ENCODE peak calls at places on chromosomes 12 and 14, in five cellular contexts. I, Y, A, X and Q are unnamed samples.

GRCh38 chr12:43858096-43858495 is 22.2 kb downstream of the TMEM117 start:
- DNase-seq in A (no peak), Y (no peak), I (no peak), X (no peak), Q (no peak)

GRCh38 chr12:3152013-3152412 is 74.8 kb downstream of the TSPAN9 start:
- DNase-seq in I (no peak), X (peak), Y (no peak), A (no peak), Q (peak)

GRCh38 chr12:38664661-38665269 is 240.6 kb downstream of the CPNE8 start:
- DNase-seq in I (peak), Y (peak), X (peak), A (peak), Q (peak)

GRCh38 chr12:46494424-46494823 is 121.9 kb upstream of the SLC38A2 start:
- DNase-seq in A (no peak), X (no peak), Y (peak), I (no peak), Q (peak)

GRCh38 chr12:12881495-12881894 is 9.9 kb upstream of the GPRC5A start:
- DNase-seq in X (no peak), Y (peak), I (peak), A (peak), Q (peak)

GRCh38 chr12:118302053-118302452 is 70.7 kb downstream of the TAOK3 start:
- DNase-seq in X (no peak), Y (no peak), A (no peak), I (no peak), Q (no peak)

GRCh38 chr12:116015525-116015924 is 262.0 kb downstream of the MED13L start:
- DNase-seq in A (no peak), Y (peak), X (no peak), I (peak), Q (peak)

GRCh38 chr12:55930771-55931316 is at the start of gene DGKA:
- DNase-seq in X (peak), Y (peak), I (peak), A (peak), Q (peak)

GRCh38 chr14:99441157-99441870 is 39.3 kb downstream of the SETD3 start:
- DNase-seq in Y (peak), X (peak), I (peak), A (no peak), Q (no peak)

GRCh38 chr14:92684801-92685560 is 63.4 kb downstream of the LGMN start:
- DNase-seq in X (peak), Y (no peak), I (no peak), A (no peak), Q (no peak)

GRCh38 chr14:95121911-95122696 is 35.2 kb downstream of the DICER1 start:
- DNase-seq in Y (no peak), A (no peak), X (no peak), I (no peak), Q (peak)

DNA sequence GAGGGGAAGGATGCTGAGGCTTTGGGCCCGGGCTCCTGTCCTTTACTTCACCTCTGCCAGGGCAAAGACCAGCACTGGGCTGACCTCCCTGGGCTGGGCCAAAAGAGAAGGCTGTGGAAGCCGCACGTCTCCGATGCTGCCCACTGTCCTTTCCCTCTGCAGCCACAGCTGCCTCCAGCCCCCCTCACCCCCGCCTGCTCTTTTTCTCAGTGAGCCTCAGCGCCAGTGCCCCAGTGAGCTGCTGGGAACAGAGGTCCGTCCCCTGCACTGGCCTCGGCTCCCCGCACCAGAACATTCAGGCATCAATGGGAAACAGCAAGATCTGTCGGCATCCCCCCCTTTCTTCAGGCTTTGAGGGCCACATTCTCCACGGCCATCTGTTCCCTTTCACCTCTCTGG is 398.1 kb downstream of the ZFP36L1 start:
- DNase-seq in A (no peak), Y (no peak), X (peak), I (no peak), Q (no peak)
- TF ChIP-seq MAX in A (no peak), Y (no peak), X (no peak), I (no peak), Q (no peak)

GRCh38 chr12:121167232-121167820 is 34.6 kb downstream of the P2RX7 start:
- DNase-seq in Y (no peak), A (no peak), I (peak), X (no peak), Q (no peak)

GRCh38 chr12:121162985-121163384 is 30.3 kb downstream of the P2RX7 start:
- DNase-seq in Y (no peak), I (no peak), A (no peak), X (no peak), Q (no peak)

GRCh38 chr12:121165316-121165715 is 32.6 kb downstream of the P2RX7 start:
- DNase-seq in Y (no peak), I (no peak), A (no peak), X (no peak), Q (no peak)

GRCh38 chr12:121167951-121168350 is 35.3 kb downstream of the P2RX7 start:
- DNase-seq in Y (no peak), A (no peak), X (no peak), I (no peak), Q (no peak)

DNA sequence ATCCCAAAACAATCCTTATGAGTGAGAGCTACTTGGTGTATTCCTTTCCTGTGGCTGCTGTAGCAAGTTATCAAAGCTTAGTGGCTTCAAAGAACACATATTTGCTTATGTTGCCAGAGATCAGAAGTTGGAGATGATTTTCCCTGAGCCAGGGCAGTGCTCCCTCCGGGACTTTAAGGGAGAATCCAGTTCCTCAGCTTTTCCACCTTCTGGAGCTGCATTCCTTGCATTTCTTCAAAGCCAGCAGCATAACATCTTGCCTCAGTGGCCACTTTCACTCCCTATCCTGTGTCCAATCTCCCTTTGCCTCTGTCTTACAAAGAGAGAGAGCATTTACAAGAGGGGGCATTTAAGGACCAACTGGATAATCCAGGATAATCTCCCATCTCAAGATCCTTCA is 33.7 kb downstream of the P2RX7 start:
- DNase-seq in A (no peak), X (no peak), Y (no peak), I (no peak), Q (no peak)
- TF ChIP-seq MAX in A (no peak), X (no peak), Y (no peak), I (no peak), Q (no peak)

DNA sequence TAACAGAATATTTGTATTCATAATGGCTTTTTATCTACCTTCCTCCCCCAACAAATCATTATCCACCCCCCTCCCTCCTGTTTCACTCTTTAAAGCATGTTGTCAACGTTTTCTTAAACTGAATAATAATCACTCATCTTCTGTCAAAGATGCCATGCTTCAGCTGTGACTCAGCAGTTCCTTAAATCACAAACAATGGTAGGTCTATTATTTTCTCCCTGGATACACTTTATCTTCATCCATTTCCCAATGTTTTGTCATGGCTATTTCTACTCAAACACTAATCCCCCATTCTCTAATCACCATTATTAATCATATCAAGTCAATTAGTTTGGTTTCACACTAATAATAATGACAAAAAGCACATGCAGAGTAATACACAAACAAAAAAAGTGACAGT is 6.5 kb downstream of the CLEC12B start:
- DNase-seq in I (peak), Y (peak), X (no peak), A (no peak), Q (peak)
- TF ChIP-seq MAX in I (no peak), Y (no peak), X (no peak), A (no peak), Q (no peak)

DNA sequence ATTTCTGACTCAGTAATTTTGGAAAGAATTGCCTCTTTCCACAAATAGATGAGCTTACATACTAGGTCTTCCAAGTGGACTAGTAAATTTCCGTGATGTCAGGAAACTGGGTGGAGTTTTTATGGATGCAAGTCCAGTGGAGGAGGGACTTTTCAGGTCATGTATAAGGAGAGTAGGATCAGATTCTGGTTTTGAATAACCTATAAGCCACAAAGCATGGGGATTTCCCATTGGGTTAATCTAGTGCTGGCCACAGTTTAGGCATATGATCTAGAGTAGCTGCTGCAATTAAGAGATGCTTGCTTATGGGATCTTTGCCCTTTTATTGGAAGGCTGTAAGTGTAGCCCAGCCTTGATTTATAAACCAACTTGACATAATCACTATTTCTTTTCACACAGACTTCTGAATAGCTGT is 33.8 kb downstream of the STK38L start:
- DNase-seq in X (no peak), I (no peak), A (peak), Y (peak), Q (peak)
- TF ChIP-seq MAX in X (no peak), I (no peak), A (no peak), Y (no peak), Q (no peak)